ENCODE peak calls at places on chromosome 7, in five cellular contexts. M is H1, Z is neuronal stem cell, O is H9, D is trophoblast cell. F is an unnamed sample.

GRCh38 chr7:32879460-32879859 is 12.1 kb downstream of the KBTBD2 start:
- DNase-seq in D (no peak), M (no peak), O (no peak), Z (no peak), F (peak; percentile 39)

GRCh38 chr7:18648849-18649758 is 153.6 kb downstream of the HDAC9 start:
- DNase-seq in O (no peak), Z (no peak), M (no peak), D (peak; percentile 6), F (no peak)

GRCh38 chr7:66847879-66848810 is 72.9 kb upstream of the TMEM248 start:
- DNase-seq in D (peak; percentile 16), O (peak; percentile 55), Z (no peak), M (no peak), F (peak; percentile 92)

GRCh38 chr7:128676665-128677064 is 4.6 kb downstream of the GARIN1A start:
- DNase-seq in M (no peak), D (no peak), Z (no peak), O (no peak), F (no peak)

GRCh38 chr7:22853674-22854157 is 31.1 kb upstream of the TOMM7 start:
- DNase-seq in O (peak; percentile 62), M (no peak), Z (no peak), D (no peak), F (no peak)

GRCh38 chr7:123749537-123749857 is 694 bp upstream of the WASL start:
- DNase-seq in O (no peak), M (no peak), Z (no peak), D (peak; percentile 87), F (peak; percentile 90)

GRCh38 chr7:844514-844913 is 12.2 kb downstream of the SUN1 start:
- DNase-seq in M (no peak), D (no peak), Z (no peak), O (no peak), F (no peak)

GRCh38 chr7:148711191-148712102 is 12.7 kb downstream of the CUL1 start:
- DNase-seq in D (no peak), Z (no peak), O (no peak), M (no peak), F (no peak)

GRCh38 chr7:22726849-22727792 is at the start of gene IL6:
- DNase-seq in M (no peak), D (peak; percentile 41), Z (no peak), O (peak; percentile 78), F (peak; percentile 97)

GRCh38 chr7:129468087-129468486 is 33.9 kb downstream of the STRIP2 start:
- DNase-seq in O (no peak), M (no peak), Z (no peak), D (peak; percentile 48), F (peak; percentile 46)

GRCh38 chr7:15199482-15199881 is 296.9 kb upstream of the DGKB start:
- DNase-seq in M (no peak), O (no peak), Z (no peak), D (no peak), F (peak; percentile 17)

GRCh38 chr7:150361402-150361801 is 7.2 kb upstream of the REPIN1 start:
- DNase-seq in M (no peak), O (peak; percentile 40), D (no peak), Z (no peak), F (no peak)

GRCh38 chr7:131105803-131106680 is 221.6 kb upstream of the MKLN1 start:
- DNase-seq in Z (peak; percentile 42), M (no peak), D (peak; percentile 56), O (peak; percentile 75), F (peak; percentile 78)

GRCh38 chr7:107860981-107861652 is 29.9 kb upstream of the DLD start:
- DNase-seq in O (no peak), Z (no peak), M (no peak), D (no peak), F (no peak)

GRCh38 chr7:26052721-26053120 is 99.3 kb upstream of the NFE2L3 start:
- DNase-seq in Z (no peak), M (no peak), O (no peak), D (no peak), F (no peak)

GRCh38 chr7:23426876-23427275 is 43.4 kb downstream of the IGF2BP3 start:
- DNase-seq in M (no peak), O (no peak), Z (no peak), D (no peak), F (no peak)

GRCh38 chr7:2473496-2474180 is 2.6 kb downstream of the GRIFIN start:
- DNase-seq in D (no peak), M (no peak), Z (no peak), O (no peak), F (no peak)

GRCh38 chr7:111531993-111532392 is 30.3 kb downstream of the IMMP2L start:
- DNase-seq in D (peak; percentile 1), M (no peak), O (no peak), Z (no peak), F (peak; percentile 5)

GRCh38 chr7:5237286-5237685 is 45.5 kb upstream of the SLC29A4 start:
- DNase-seq in O (no peak), Z (no peak), M (no peak), D (no peak), F (peak; percentile 23)

GRCh38 chr7:36408589-36408988 is 18.9 kb downstream of the ANLN start:
- DNase-seq in O (no peak), Z (no peak), D (no peak), M (no peak), F (peak; percentile 29)

GRCh38 chr7:70598976-70599375 is 533.0 kb upstream of the GALNT17 start:
- DNase-seq in D (no peak), M (no peak), O (no peak), Z (no peak), F (no peak)

GRCh38 chr7:105675873-105676484 is 94.7 kb upstream of the EFCAB10 start:
- DNase-seq in M (no peak), O (no peak), Z (no peak), D (no peak), F (no peak)

GRCh38 chr7:157136372-157136771 is 2.4 kb upstream of the UBE3C start:
- DNase-seq in O (no peak), M (no peak), D (peak; percentile 7), Z (no peak), F (peak; percentile 68)

DNA sequence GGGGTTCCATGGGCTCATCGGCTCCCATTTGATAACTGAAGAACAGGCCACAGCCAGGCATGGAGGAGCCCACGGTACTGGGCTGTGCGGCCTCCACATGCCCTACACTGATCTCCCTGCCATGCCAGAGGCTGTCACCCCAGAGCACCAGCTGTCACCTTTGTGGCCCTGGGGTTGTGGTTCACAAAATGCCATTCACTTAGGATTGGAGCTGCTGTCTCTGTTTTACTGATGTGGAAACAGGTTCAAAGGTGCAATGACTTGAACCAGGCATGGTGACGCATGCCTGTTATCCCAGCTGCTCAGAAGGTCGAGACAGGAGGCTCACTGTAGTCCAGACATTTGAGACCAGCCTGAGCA is 4.3 kb upstream of the UPK3B start:
- DNase-seq in Z (no peak), M (no peak), D (no peak), O (no peak), F (no peak)
- H2BK12ac ChIP-seq in Z (no peak overlapping the region), M (peak overlapping the region; percentile 17), D (no peak overlapping the region), O (no peak overlapping the region), F (no peak overlapping the region)

GRCh38 chr7:47506716-47507354 is 75.1 kb downstream of the TNS3 start:
- DNase-seq in O (no peak), D (no peak), M (no peak), Z (no peak), F (no peak)

GRCh38 chr7:47503283-47503682 is 78.6 kb downstream of the TNS3 start:
- DNase-seq in M (no peak), Z (no peak), D (no peak), O (no peak), F (peak; percentile 78)

GRCh38 chr7:47502240-47502877 is 79.6 kb downstream of the TNS3 start:
- DNase-seq in M (no peak), Z (no peak), O (no peak), D (no peak), F (no peak)

GRCh38 chr7:47505317-47506007 is 76.4 kb downstream of the TNS3 start:
- DNase-seq in O (no peak), M (no peak), D (no peak), Z (no peak), F (no peak)

DNA sequence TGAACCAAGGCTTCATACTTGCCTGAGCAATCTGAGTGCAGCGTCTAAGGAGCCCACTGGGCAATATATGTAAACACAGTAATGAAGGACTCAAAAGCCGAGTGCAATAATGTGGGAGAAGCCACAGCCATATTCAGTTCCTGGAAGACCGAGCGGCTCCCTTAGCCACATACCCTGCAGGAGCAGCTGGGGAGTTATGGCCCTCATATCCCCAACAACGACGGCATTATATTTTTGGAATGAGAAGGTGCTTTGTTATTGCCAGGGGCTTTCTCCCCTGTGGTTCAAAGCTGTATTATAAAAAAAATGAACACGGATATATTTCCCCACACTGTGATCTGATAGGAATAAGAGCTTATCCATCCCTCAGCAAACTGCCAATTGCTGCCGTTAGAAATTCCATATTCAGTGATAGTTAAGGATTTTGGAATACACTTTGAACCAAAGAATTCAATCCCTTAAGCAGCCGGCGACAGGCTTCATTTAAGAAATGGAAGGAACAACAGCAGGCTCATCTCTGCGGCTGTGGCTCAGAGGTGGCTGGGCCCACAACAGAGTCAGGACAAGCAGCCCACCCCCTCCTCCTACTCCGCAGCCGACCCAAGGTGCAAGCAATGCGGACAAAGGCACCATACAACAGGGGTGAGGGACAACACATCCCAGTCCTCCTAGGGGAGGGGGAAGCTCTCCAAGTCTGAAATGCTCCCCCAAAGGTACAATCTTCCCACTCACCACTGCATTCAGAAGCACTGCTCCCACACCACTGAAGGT is 77.2 kb downstream of the TNS3 start:
- DNase-seq in D (no peak), Z (no peak), M (no peak), O (no peak), F (no peak)
- H3K4ac ChIP-seq in D (peak overlapping the region; percentile 53), Z (no peak overlapping the region), M (no peak overlapping the region), O (no peak overlapping the region), F (peak overlapping the region; percentile 94)

GRCh38 chr7:45075871-45076796 is 12.6 kb downstream of the NACAD start:
- DNase-seq in M (no peak), Z (no peak), O (no peak), D (no peak), F (no peak)
- H2BK12ac ChIP-seq in M (no peak overlapping the region), Z (no peak overlapping the region), O (no peak overlapping the region), D (no peak overlapping the region), F (no peak overlapping the region)

GRCh38 chr7:13067036-13067435 is 379.6 kb downstream of the ARL4A start:
- DNase-seq in Z (no peak), M (no peak), O (peak; percentile 47), D (no peak), F (no peak)

GRCh38 chr7:13071999-13072398 is 384.6 kb downstream of the ARL4A start:
- DNase-seq in Z (no peak), O (no peak), M (no peak), D (no peak), F (no peak)

GRCh38 chr7:13068032-13068431 is 380.6 kb downstream of the ARL4A start:
- DNase-seq in O (no peak), M (no peak), D (no peak), Z (no peak), F (no peak)

GRCh38 chr7:13069832-13070231 is 382.4 kb downstream of the ARL4A start:
- DNase-seq in D (no peak), M (no peak), O (no peak), Z (no peak), F (no peak)
- H3K4ac ChIP-seq in D (no peak overlapping the region), M (no peak overlapping the region), O (no peak overlapping the region), Z (no peak overlapping the region), F (no peak overlapping the region)

DNA sequence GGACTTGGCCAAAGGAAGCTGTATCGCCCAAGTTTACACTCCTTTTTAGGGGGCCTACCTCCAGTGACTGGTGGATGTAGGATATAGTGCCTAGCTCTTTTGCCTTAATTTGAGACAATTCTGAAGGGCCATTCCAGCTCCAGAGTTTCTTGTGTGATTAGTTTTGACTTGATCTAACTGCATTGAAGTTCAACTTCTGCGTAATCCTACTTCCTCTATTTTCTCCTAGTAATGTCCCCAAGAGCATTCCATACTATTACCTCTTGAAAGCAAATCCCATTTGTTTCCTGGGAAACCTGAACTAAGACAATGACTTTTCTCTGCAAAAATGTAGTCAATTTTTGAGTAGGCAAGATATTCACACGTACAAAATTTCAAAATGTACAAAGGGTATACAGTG is 4.7 kb upstream of the H2AZ2 start:
- DNase-seq in D (no peak), M (no peak), Z (no peak), O (no peak), F (no peak)
- H2BK12ac ChIP-seq in D (no peak overlapping the region), M (no peak overlapping the region), Z (no peak overlapping the region), O (no peak overlapping the region), F (no peak overlapping the region)

F was measured in mesenchymal stem cell.